ENCODE peak calls at places on chromosomes 7 and 10, in seven cellular contexts. V is T-helper 22 cell; Q is WERI-Rb-1; O is stimulated activated CD8-positive, alpha-beta memory T cell treated with anti-CD3 and anti-CD28 coated beads, Interleukin-7, amount 100 ng/mL, for 48 hours; A is OCI-LY7; I is NCI-H1105 treated with DMSO at 0.1 percent for 48 hours; Z is left cardiac atrium. R is an unnamed sample.

GRCh38 chr7:1210321-1210978 is 22.2 kb upstream of the UNCX start:
- DNase-seq in A (no peak), V (no peak), I (peak), Z (peak), O (no peak), Q (no peak), R (no peak)

GRCh38 chr10:70576803-70577517 is 25.6 kb downstream of the PRF1 start:
- DNase-seq in A (no peak), Q (no peak), V (no peak), I (no peak), O (no peak), Z (no peak), R (no peak)

GRCh38 chr7:15995027-15995426 is 308.5 kb upstream of the MEOX2 start:
- DNase-seq in O (no peak), A (no peak), V (no peak), Z (peak), Q (no peak), I (no peak), R (no peak)

GRCh38 chr10:130220251-130221185 is 84.3 kb downstream of the GLRX3 start:
- DNase-seq in Q (peak), V (no peak), O (no peak), A (no peak), I (no peak), Z (no peak), R (no peak)

GRCh38 chr7:6015917-6016652 is 7.0 kb downstream of the AIMP2 start:
- DNase-seq in A (peak), Q (no peak), V (no peak), Z (peak), O (no peak), I (peak), R (no peak)

GRCh38 chr10:16644146-16644545 is 122.5 kb upstream of the C1QL3 start:
- DNase-seq in A (no peak), Z (no peak), V (no peak), Q (no peak), I (no peak), O (no peak), R (peak)

GRCh38 chr7:158345731-158346130 is 241.9 kb downstream of the PTPRN2 start:
- DNase-seq in Q (no peak), Z (no peak), I (no peak), O (no peak), V (no peak), A (no peak), R (no peak)

GRCh38 chr10:124125305-124126116 is 32.1 kb upstream of the CHST15 start:
- DNase-seq in Z (no peak), V (no peak), A (peak), O (no peak), I (no peak), Q (no peak), R (no peak)